ENCODE peak calls at places on chromosomes 7 and 10, in nine cellular contexts. J is NCI-H2029; M is T-helper 2 cell; C is kidney epithelial cell; E is CD8-positive, alpha-beta memory T cell; T is kidney tubule cell; X is AG20443; G is GM06990; P is right cardiac atrium. Q is an unnamed sample.

GRCh38 chr7:30349170-30349569 is 64.8 kb downstream of the ZNRF2 start:
- DNase-seq in G (no peak), J (no peak), P (no peak), T (no peak), M (no peak), X (no peak), C (no peak), E (no peak), Q (no peak)

GRCh38 chr7:107638594-107638993 is 22.0 kb upstream of the SLC26A4 start:
- DNase-seq in J (no peak), M (no peak), C (no peak), P (no peak), T (no peak), E (no peak), X (no peak), G (peak), Q (no peak)

GRCh38 chr7:3260425-3260762 is 40.7 kb upstream of the SDK1 start:
- DNase-seq in P (no peak), E (no peak), C (no peak), X (peak), M (no peak), J (no peak), T (peak), G (no peak), Q (no peak)

GRCh38 chr7:44975331-44976039 is 3.3 kb downstream of the MYO1G start:
- DNase-seq in P (no peak), T (no peak), J (no peak), G (no peak), E (no peak), C (no peak), X (no peak), M (no peak), Q (no peak)

GRCh38 chr10:124579003-124579384 is 117.4 kb downstream of the LHPP start:
- DNase-seq in M (no peak), T (no peak), X (peak), C (no peak), P (peak), G (no peak), J (no peak), E (peak), Q (no peak)

GRCh38 chr7:95365151-95365550 is 31.0 kb downstream of the PON3 start:
- DNase-seq in J (no peak), E (no peak), C (peak), G (no peak), P (no peak), X (no peak), M (no peak), T (peak), Q (no peak)

GRCh38 chr10:78597791-78598555 is 470.8 kb upstream of the ZMIZ1 start:
- DNase-seq in M (no peak), G (no peak), C (no peak), E (no peak), J (no peak), X (no peak), T (no peak), P (no peak), Q (no peak)

GRCh38 chr7:96120856-96121255 is 201.0 kb downstream of the SLC25A13 start:
- DNase-seq in X (no peak), G (no peak), J (no peak), P (no peak), C (no peak), T (no peak), E (no peak), M (no peak), Q (no peak)

GRCh38 chr10:113808168-113808567 is 45.7 kb downstream of the DCLRE1A start:
- DNase-seq in X (no peak), G (no peak), J (no peak), C (no peak), P (no peak), T (no peak), M (no peak), E (no peak), Q (no peak)

GRCh38 chr10:21720090-21720489 is 186.1 kb downstream of the MLLT10 start:
- DNase-seq in P (no peak), X (no peak), E (no peak), G (no peak), M (no peak), J (no peak), T (peak), C (peak), Q (no peak)

GRCh38 chr10:7320072-7320471 is 90.8 kb downstream of the SFMBT2 start:
- DNase-seq in G (no peak), E (no peak), J (no peak), T (peak), P (no peak), X (no peak), C (peak), M (no peak), Q (no peak)

GRCh38 chr7:45703373-45703821 is 129.2 kb downstream of the ADCY1 start:
- DNase-seq in M (no peak), X (no peak), C (no peak), G (no peak), J (no peak), T (no peak), P (no peak), E (no peak), Q (no peak)

GRCh38 chr7:18597759-18598158 is 102.2 kb downstream of the HDAC9 start:
- DNase-seq in E (no peak), X (no peak), M (no peak), C (no peak), T (no peak), P (no peak), J (no peak), G (no peak), Q (no peak)

GRCh38 chr7:51369746-51370145 is 53.1 kb upstream of the COBL start:
- DNase-seq in E (no peak), P (no peak), G (no peak), M (no peak), J (no peak), C (no peak), T (peak), X (no peak), Q (no peak)

GRCh38 chr7:24346716-24347115 is 62.7 kb downstream of the NPY start:
- DNase-seq in M (no peak), P (no peak), E (no peak), C (no peak), X (no peak), J (no peak), G (no peak), T (no peak), Q (no peak)

GRCh38 chr7:96273716-96274115 is 48.2 kb downstream of the SLC25A13 start:
- DNase-seq in E (no peak), P (no peak), J (no peak), C (no peak), T (no peak), M (no peak), G (no peak), X (peak), Q (no peak)

GRCh38 chr7:121166885-121167284 is 161.9 kb upstream of the WNT16 start:
- DNase-seq in T (no peak), E (no peak), X (no peak), M (no peak), J (no peak), C (no peak), G (no peak), P (no peak), Q (no peak)

GRCh38 chr7:26510226-26510957 is 218.7 kb downstream of the SNX10 start:
- DNase-seq in E (no peak), T (no peak), X (no peak), G (no peak), M (no peak), P (no peak), J (no peak), C (no peak), Q (no peak)

GRCh38 chr10:33336606-33337334 is 2.3 kb upstream of the NRP1 start:
- DNase-seq in T (peak), X (peak), P (peak), M (no peak), C (no peak), J (no peak), G (no peak), E (no peak), Q (no peak)

GRCh38 chr10:16804123-16804522 is 13.1 kb downstream of the RSU1 start:
- DNase-seq in G (no peak), E (no peak), X (no peak), P (no peak), T (no peak), J (no peak), M (no peak), C (no peak), Q (no peak)

GRCh38 chr10:92074126-92074887 is 150.7 kb downstream of the BTAF1 start:
- DNase-seq in P (no peak), M (no peak), E (no peak), G (no peak), X (no peak), J (no peak), C (no peak), T (peak), Q (no peak)

GRCh38 chr10:60099998-60100747 is 193.8 kb upstream of the CCDC6 start:
- DNase-seq in P (no peak), E (no peak), C (no peak), T (peak), J (no peak), X (peak), G (no peak), M (no peak), Q (no peak)

GRCh38 chr10:93799309-93799708 is 41.6 kb downstream of the LGI1 start:
- DNase-seq in C (no peak), J (no peak), G (no peak), T (no peak), X (no peak), M (no peak), E (no peak), P (no peak), Q (no peak)

GRCh38 chr10:22945934-22946673 is 18.3 kb downstream of the ARMC3 start:
- DNase-seq in E (no peak), M (no peak), X (no peak), J (no peak), G (peak), C (no peak), P (no peak), T (no peak), Q (no peak)